ENCODE peak calls at places on chromosomes 4 and X, in five cellular contexts. K is tibial nerve; U is GM23248; E is CD4-positive, alpha-beta memory T cell; B is uterus. T is an unnamed sample.

GRCh38 chr4:152808670-152809069 is 28.9 kb downstream of the ARFIP1 start:
- DNase-seq in U (no peak), K (no peak), B (no peak), E (no peak), T (no peak)

GRCh38 chr4:64774626-64775025 is 365.4 kb upstream of the TECRL start:
- DNase-seq in B (no peak), K (no peak), U (no peak), E (no peak), T (no peak)

GRCh38 chr4:926538-926937 is 5.6 kb downstream of the GAK start:
- DNase-seq in U (peak; percentile 38), K (no peak), E (no peak), B (no peak), T (no peak)

GRCh38 chr4:153950100-153950979 is 161.5 kb upstream of the SFRP2 start:
- DNase-seq in U (no peak), B (no peak), K (no peak), E (peak; percentile 46), T (no peak)

GRCh38 chrX:41033299-41033698 is 51.9 kb upstream of the USP9X start:
- DNase-seq in K (no peak), U (no peak), E (no peak), B (no peak), T (no peak)

GRCh38 chrX:79369871-79370270 is 2.7 kb upstream of the ITM2A start:
- DNase-seq in K (no peak), B (no peak), U (no peak), E (no peak), T (no peak)

GRCh38 chr4:183158062-183158461 is 59.0 kb downstream of the WWC2 start:
- DNase-seq in E (no peak), U (peak; percentile 26), K (no peak), B (no peak), T (no peak)

GRCh38 chr4:178070155-178070554 is 627.9 kb upstream of the AGA start:
- DNase-seq in U (no peak), B (no peak), K (no peak), E (no peak), T (no peak)

GRCh38 chrX:31099536-31100090 is 27.8 kb upstream of the FTHL17 start:
- DNase-seq in U (no peak), K (no peak), E (no peak), B (no peak), T (no peak)

GRCh38 chr4:87679449-87680169 is 29.5 kb downstream of the DMP1 start:
- DNase-seq in E (peak; percentile 3), U (peak; percentile 68), K (no peak), B (peak; percentile 66), T (no peak)

GRCh38 chr4:163548481-163549243 is 54.2 kb downstream of the TMA16 start:
- DNase-seq in E (peak; percentile 38), U (peak; percentile 79), K (no peak), B (no peak), T (no peak)

GRCh38 chr4:51880016-51880915 is 37.3 kb downstream of the DCUN1D4 start:
- DNase-seq in E (no peak), K (no peak), U (peak; percentile 10), B (no peak), T (no peak)
- H3K4me1 ChIP-seq in E (no peaks in the 10 kb centered on the region), K (no peaks in the 10 kb centered on the region), U (no peaks in the 10 kb centered on the region), B (no peaks in the 10 kb centered on the region), T (no peaks in the 10 kb centered on the region)

DNA sequence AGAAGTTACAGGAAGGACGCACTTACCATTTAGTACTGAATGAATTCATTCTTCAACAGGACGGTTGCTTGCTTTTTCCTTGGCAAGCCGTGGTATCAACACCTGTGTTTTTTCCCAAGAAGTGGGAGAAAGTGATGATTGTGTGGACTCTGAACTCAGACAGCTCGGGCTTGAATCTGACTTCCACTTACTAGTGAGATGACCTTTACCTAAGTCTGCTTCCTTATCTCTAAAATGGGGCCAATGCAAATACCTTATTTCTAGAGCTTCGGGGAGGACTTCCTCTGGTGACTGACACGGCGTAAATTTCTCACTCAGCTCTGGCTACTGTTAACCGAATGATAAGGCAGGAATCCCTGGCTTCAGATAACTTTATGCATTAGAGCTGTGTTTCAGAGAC is 146.8 kb upstream of the RBPJ start:
- DNase-seq in U (no peak), B (no peak), E (no peak), K (no peak), T (no peak)
- H3K27me3 ChIP-seq in U (no peaks in the 10 kb centered on the region), B (no peaks in the 10 kb centered on the region), E (no peaks in the 10 kb centered on the region), K (no peaks in the 10 kb centered on the region), T (no peaks in the 10 kb centered on the region)

GRCh38 chr4:151165205-151166000 is 66.0 kb downstream of the RPS3A start:
- DNase-seq in B (no peak), E (no peak), K (no peak), U (no peak), T (no peak)

GRCh38 chr4:151167561-151167960 is 68.1 kb downstream of the RPS3A start:
- DNase-seq in E (no peak), K (no peak), U (no peak), B (no peak), T (no peak)

GRCh38 chr4:151166662-151167061 is 67.2 kb downstream of the RPS3A start:
- DNase-seq in U (no peak), E (no peak), B (no peak), K (no peak), T (no peak)

GRCh38 chr4:151169900-151170299 is 70.5 kb downstream of the RPS3A start:
- DNase-seq in U (peak; percentile 82), K (no peak), B (no peak), E (no peak), T (no peak)

DNA sequence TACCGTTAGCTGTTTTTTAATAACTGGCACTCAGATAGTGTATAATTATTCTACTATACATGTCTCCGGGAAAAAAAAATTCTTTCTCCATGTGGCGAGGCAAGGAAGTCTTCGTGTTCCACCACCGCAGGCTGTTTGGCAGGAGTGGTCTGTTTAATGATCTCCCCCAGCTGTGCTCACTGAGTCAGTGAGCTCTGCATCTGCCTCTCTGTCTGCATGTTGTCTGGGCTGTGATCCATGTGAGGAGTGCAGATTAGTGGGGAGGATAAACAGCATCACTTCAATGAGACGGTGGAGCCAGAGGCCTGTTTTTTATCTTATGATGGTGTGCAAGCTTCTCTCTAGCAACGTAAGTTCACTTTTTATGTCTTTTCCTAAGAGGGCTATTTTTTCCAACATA is 69.8 kb downstream of the RPS3A start:
- DNase-seq in K (peak; percentile 36), B (peak; percentile 83), U (peak; percentile 98), E (no peak), T (peak; percentile 55)
- H3K4me1 ChIP-seq in K (peaks cover 40% of the 10 kb centered on the region), B (no peaks in the 10 kb centered on the region), U (peaks cover 19% of the 10 kb centered on the region), E (no peaks in the 10 kb centered on the region), T (peaks cover 3% of the 10 kb centered on the region)

GRCh38 chr4:84481077-84481878 is 17.8 kb downstream of the NKX6-1 start:
- DNase-seq in E (no peak), B (no peak), K (no peak), U (no peak), T (no peak)

GRCh38 chr4:84481879-84482245 is 17.2 kb downstream of the NKX6-1 start:
- DNase-seq in U (no peak), K (no peak), E (no peak), B (no peak), T (no peak)

GRCh38 chr4:84484274-84484673 is 14.8 kb downstream of the NKX6-1 start:
- DNase-seq in E (no peak), K (no peak), U (no peak), B (no peak), T (no peak)

GRCh38 chr4:84482564-84483563 is 16.2 kb downstream of the NKX6-1 start:
- DNase-seq in E (no peak), K (no peak), B (no peak), U (peak; percentile 53), T (no peak)

GRCh38 chr4:84483738-84484137 is 15.4 kb downstream of the NKX6-1 start:
- DNase-seq in K (no peak), U (no peak), B (no peak), E (no peak), T (no peak)
- H3K27me3 ChIP-seq in K (no peaks in the 10 kb centered on the region), U (peaks cover 97% of the 10 kb centered on the region), B (peaks cover 65% of the 10 kb centered on the region), E (peaks cover 26% of the 10 kb centered on the region), T (peaks cover 12% of the 10 kb centered on the region)

GRCh38 chr4:77826280-77826679 is 7.1 kb upstream of the CNOT6L start:
- DNase-seq in B (no peak), E (no peak), K (no peak), U (no peak), T (no peak)
- H3K4me1 ChIP-seq in B (no peaks in the 10 kb centered on the region), E (peaks cover 69% of the 10 kb centered on the region), K (peaks cover 2% of the 10 kb centered on the region), U (peaks cover 5% of the 10 kb centered on the region), T (peaks cover 1% of the 10 kb centered on the region)

GRCh38 chr4:106694232-106694631 is 325.7 kb upstream of the GIMD1 start:
- DNase-seq in U (no peak), E (no peak), B (no peak), K (no peak), T (no peak)

GRCh38 chr4:106687026-106687425 is 318.4 kb upstream of the GIMD1 start:
- DNase-seq in K (no peak), E (no peak), B (no peak), U (no peak), T (no peak)

GRCh38 chr4:106690487-106690886 is 321.9 kb upstream of the GIMD1 start:
- DNase-seq in B (no peak), K (no peak), E (no peak), U (peak; percentile 76), T (no peak)

GRCh38 chr4:106695846-106696245 is 327.3 kb upstream of the GIMD1 start:
- DNase-seq in U (no peak), B (no peak), E (no peak), K (no peak), T (no peak)

DNA sequence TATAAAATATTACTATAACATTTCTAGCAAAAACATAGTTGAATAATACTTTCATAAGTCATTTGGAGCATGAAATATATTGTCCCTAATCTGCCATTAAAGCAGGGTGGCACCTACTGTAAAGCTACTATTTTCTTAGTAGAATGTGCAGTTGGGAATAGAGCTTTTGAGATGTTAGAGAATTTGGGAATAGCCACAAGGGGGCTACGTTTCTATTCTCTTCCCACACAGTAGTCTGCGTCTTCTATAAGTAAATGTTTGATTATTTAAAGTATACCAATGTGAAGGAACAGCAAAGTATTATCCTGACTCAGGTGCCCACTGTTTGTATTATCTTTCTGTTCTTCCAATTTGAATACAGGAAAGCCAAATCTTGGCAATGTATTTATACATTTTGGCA is 323.2 kb upstream of the GIMD1 start:
- DNase-seq in E (no peak), K (no peak), U (peak; percentile 13), B (no peak), T (no peak)
- H3K27me3 ChIP-seq in E (no peaks in the 10 kb centered on the region), K (no peaks in the 10 kb centered on the region), U (no peaks in the 10 kb centered on the region), B (no peaks in the 10 kb centered on the region), T (no peaks in the 10 kb centered on the region)

T was measured in lung.